ENCODE peak calls at places on chromosomes 1 and 21, in five cellular contexts. One of them, this sample, is unnamed.

GRCh38 chr1:3319874-3320245 is 134.6 kb upstream of the ARHGEF16 start:
- DNase-seq in suprapubic skin: no peak
- DNase-seq in GM12892: no peak
- DNase-seq in HL-60: peak
- DNase-seq in transverse colon: peak
- DNase-seq in this sample: peak

GRCh38 chr1:51280321-51281096 is 44.4 kb downstream of the RNF11 start:
- DNase-seq in suprapubic skin: no peak
- DNase-seq in GM12892: no peak
- DNase-seq in HL-60: no peak
- DNase-seq in transverse colon: no peak
- DNase-seq in this sample: no peak

GRCh38 chr1:20110679-20111078 is 8.7 kb downstream of the PLA2G2D start:
- DNase-seq in suprapubic skin: no peak
- DNase-seq in GM12892: no peak
- DNase-seq in HL-60: no peak
- DNase-seq in transverse colon: no peak
- DNase-seq in this sample: no peak

GRCh38 chr1:101460709-101461108 is 223.9 kb downstream of the S1PR1 start:
- DNase-seq in suprapubic skin: no peak
- DNase-seq in GM12892: no peak
- DNase-seq in HL-60: no peak
- DNase-seq in transverse colon: no peak
- DNase-seq in this sample: no peak

GRCh38 chr1:32241011-32241763 is 5.8 kb upstream of the FAM167B start:
- DNase-seq in suprapubic skin: peak
- DNase-seq in GM12892: peak
- DNase-seq in HL-60: no peak
- DNase-seq in transverse colon: peak
- DNase-seq in this sample: peak

GRCh38 chr1:176717052-176717754 is 254.2 kb downstream of the PAPPA2 start:
- DNase-seq in suprapubic skin: no peak
- DNase-seq in GM12892: no peak
- DNase-seq in HL-60: no peak
- DNase-seq in transverse colon: no peak
- DNase-seq in this sample: no peak

GRCh38 chr1:54407957-54408700 is 1.9 kb upstream of the SSBP3 start:
- DNase-seq in suprapubic skin: no peak
- DNase-seq in GM12892: no peak
- DNase-seq in HL-60: peak
- DNase-seq in transverse colon: no peak
- DNase-seq in this sample: no peak

GRCh38 chr1:109892476-109893368 is 17.9 kb upstream of the CSF1 start:
- DNase-seq in suprapubic skin: no peak
- DNase-seq in GM12892: no peak
- DNase-seq in HL-60: no peak
- DNase-seq in transverse colon: no peak
- DNase-seq in this sample: no peak

GRCh38 chr21:35838987-35839763 is 221.2 kb downstream of the SETD4 start:
- DNase-seq in suprapubic skin: no peak
- DNase-seq in GM12892: no peak
- DNase-seq in HL-60: no peak
- DNase-seq in transverse colon: no peak
- DNase-seq in this sample: no peak

GRCh38 chr1:76209238-76209637 is 134.7 kb downstream of the ST6GALNAC3 start:
- DNase-seq in suprapubic skin: no peak
- DNase-seq in GM12892: no peak
- DNase-seq in HL-60: no peak
- DNase-seq in transverse colon: no peak
- DNase-seq in this sample: no peak

GRCh38 chr1:154405762-154406571 is 824 bp downstream of the IL6R start:
- DNase-seq in suprapubic skin: peak
- DNase-seq in GM12892: no peak
- DNase-seq in HL-60: peak
- DNase-seq in transverse colon: peak
- DNase-seq in this sample: peak

GRCh38 chr1:154406572-154406879 is 1.4 kb downstream of the IL6R start:
- DNase-seq in suprapubic skin: no peak
- DNase-seq in GM12892: no peak
- DNase-seq in HL-60: no peak
- DNase-seq in transverse colon: no peak
- DNase-seq in this sample: no peak

GRCh38 chr1:154403983-154404382 is 1.2 kb upstream of the IL6R start:
- DNase-seq in suprapubic skin: no peak
- DNase-seq in GM12892: no peak
- DNase-seq in HL-60: no peak
- DNase-seq in transverse colon: no peak
- DNase-seq in this sample: no peak

GRCh38 chr1:154404511-154404931 is 622 bp upstream of the IL6R start:
- DNase-seq in suprapubic skin: no peak
- DNase-seq in GM12892: no peak
- DNase-seq in HL-60: peak
- DNase-seq in transverse colon: no peak
- DNase-seq in this sample: no peak

GRCh38 chr1:154404984-154405761 is at the start of gene IL6R:
- DNase-seq in suprapubic skin: peak
- DNase-seq in GM12892: peak
- DNase-seq in HL-60: peak
- DNase-seq in transverse colon: peak
- DNase-seq in this sample: peak
- TF ChIP-seq POLR2AphosphoS5 in suprapubic skin: peak
- TF ChIP-seq POLR2AphosphoS5 in GM12892: no peak
- TF ChIP-seq POLR2AphosphoS5 in HL-60: peak
- TF ChIP-seq POLR2AphosphoS5 in transverse colon: peak
- TF ChIP-seq POLR2AphosphoS5 in this sample: peak

GRCh38 chr1:204401747-204402146 is 9.9 kb downstream of the PPP1R15B start:
- DNase-seq in suprapubic skin: no peak
- DNase-seq in GM12892: no peak
- DNase-seq in HL-60: no peak
- DNase-seq in transverse colon: no peak
- DNase-seq in this sample: no peak

GRCh38 chr1:204400893-204401510 is 10.6 kb downstream of the PPP1R15B start:
- DNase-seq in suprapubic skin: no peak
- DNase-seq in GM12892: no peak
- DNase-seq in HL-60: no peak
- DNase-seq in transverse colon: no peak
- DNase-seq in this sample: no peak

GRCh38 chr1:204396015-204396583 is 15.5 kb downstream of the PPP1R15B start:
- DNase-seq in suprapubic skin: no peak
- DNase-seq in GM12892: no peak
- DNase-seq in HL-60: no peak
- DNase-seq in transverse colon: no peak
- DNase-seq in this sample: no peak

GRCh38 chr1:204402391-204402790 is 9.2 kb downstream of the PPP1R15B start:
- DNase-seq in suprapubic skin: no peak
- DNase-seq in GM12892: no peak
- DNase-seq in HL-60: no peak
- DNase-seq in transverse colon: no peak
- DNase-seq in this sample: no peak

GRCh38 chr1:204398197-204399125 is 13.2 kb downstream of the PPP1R15B start:
- DNase-seq in suprapubic skin: no peak
- DNase-seq in GM12892: peak
- DNase-seq in HL-60: peak
- DNase-seq in transverse colon: peak
- DNase-seq in this sample: peak
- TF ChIP-seq POLR2AphosphoS5 in suprapubic skin: no peak
- TF ChIP-seq POLR2AphosphoS5 in GM12892: no peak
- TF ChIP-seq POLR2AphosphoS5 in HL-60: no peak
- TF ChIP-seq POLR2AphosphoS5 in transverse colon: peak
- TF ChIP-seq POLR2AphosphoS5 in this sample: no peak

GRCh38 chr1:77322061-77322900 is 40.5 kb downstream of the AK5 start:
- DNase-seq in suprapubic skin: no peak
- DNase-seq in GM12892: no peak
- DNase-seq in HL-60: no peak
- DNase-seq in transverse colon: no peak
- DNase-seq in this sample: no peak
- TF ChIP-seq POLR2AphosphoS5 in suprapubic skin: no peak
- TF ChIP-seq POLR2AphosphoS5 in GM12892: no peak
- TF ChIP-seq POLR2AphosphoS5 in HL-60: no peak
- TF ChIP-seq POLR2AphosphoS5 in transverse colon: no peak
- TF ChIP-seq POLR2AphosphoS5 in this sample: peak

DNA sequence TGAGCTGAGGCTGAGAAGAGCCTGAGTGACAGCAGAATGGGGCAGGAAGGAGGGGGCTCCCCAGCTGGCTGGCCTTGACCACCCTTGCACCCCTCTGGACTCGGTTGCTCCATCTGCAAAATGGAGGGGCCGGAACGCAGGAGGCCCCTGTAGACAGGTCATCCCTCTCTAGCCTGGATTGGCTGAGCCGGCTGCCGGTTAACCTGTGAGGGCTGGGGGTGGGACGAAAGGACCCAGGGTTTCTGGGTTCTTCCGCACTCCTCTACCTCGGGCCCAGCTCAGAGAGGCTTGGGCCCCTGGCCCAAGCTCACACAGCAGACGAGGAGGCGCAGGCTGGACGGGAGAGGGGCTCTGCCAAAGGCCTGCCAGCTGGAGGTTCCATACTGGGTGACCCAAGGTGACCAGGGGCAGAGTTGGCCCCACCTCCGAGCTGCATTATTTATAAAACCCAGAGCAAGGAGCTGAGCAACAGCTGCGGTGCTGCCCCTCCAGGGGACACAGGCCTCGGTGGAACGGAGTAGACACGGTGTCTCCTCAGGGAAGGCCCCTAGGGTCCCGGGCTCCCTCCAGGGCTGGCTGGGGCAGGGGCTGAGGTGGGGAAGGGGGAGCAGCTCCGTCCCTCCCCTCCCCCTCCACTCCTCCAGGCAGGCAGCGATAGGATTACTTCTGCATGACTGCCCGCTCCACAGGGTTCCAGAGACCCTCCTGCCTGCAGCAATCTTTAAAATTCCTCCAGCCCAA is 11.2 kb downstream of the AHDC1 start:
- DNase-seq in suprapubic skin: no peak
- DNase-seq in GM12892: no peak
- DNase-seq in HL-60: no peak
- DNase-seq in transverse colon: no peak
- DNase-seq in this sample: no peak
- TF ChIP-seq POLR2AphosphoS5 in suprapubic skin: no peak
- TF ChIP-seq POLR2AphosphoS5 in GM12892: no peak
- TF ChIP-seq POLR2AphosphoS5 in HL-60: no peak
- TF ChIP-seq POLR2AphosphoS5 in transverse colon: no peak
- TF ChIP-seq POLR2AphosphoS5 in this sample: no peak